ENCODE peak calls at places on chromosomes 13 and 19, in eight cellular contexts. One of them, this sample, is unnamed.

GRCh38 chr13:111916201-111916600 is 150.7 kb upstream of the SOX1 start:
- DNase-seq in left ventricle myocardium superior: no peak
- DNase-seq in Ammon's horn: no peak
- DNase-seq in activated CD4-positive, alpha-beta T cell treated with anti-CD3 and anti-CD28 coated beads, Interleukin-2, amount 10 ng/mL, durations not matched to agents 7 days and 5 days: no peak
- DNase-seq in fibroblast of lung: no peak
- DNase-seq in H1: no peak
- DNase-seq in SW 1271: no peak
- DNase-seq in AG10803: no peak
- DNase-seq in this sample: no peak

GRCh38 chr13:110308377-110309158 is 1.5 kb downstream of the COL4A2 start:
- DNase-seq in left ventricle myocardium superior: no peak
- DNase-seq in Ammon's horn: no peak
- DNase-seq in activated CD4-positive, alpha-beta T cell treated with anti-CD3 and anti-CD28 coated beads, Interleukin-2, amount 10 ng/mL, durations not matched to agents 7 days and 5 days: no peak
- DNase-seq in fibroblast of lung: peak
- DNase-seq in H1: no peak
- DNase-seq in SW 1271: no peak
- DNase-seq in AG10803: peak
- DNase-seq in this sample: no peak

GRCh38 chr19:38559428-38560401 is 58.0 kb downstream of the MAP4K1 start:
- DNase-seq in left ventricle myocardium superior: peak
- DNase-seq in Ammon's horn: no peak
- DNase-seq in activated CD4-positive, alpha-beta T cell treated with anti-CD3 and anti-CD28 coated beads, Interleukin-2, amount 10 ng/mL, durations not matched to agents 7 days and 5 days: peak
- DNase-seq in fibroblast of lung: peak
- DNase-seq in H1: no peak
- DNase-seq in SW 1271: no peak
- DNase-seq in AG10803: peak
- DNase-seq in this sample: peak

GRCh38 chr19:44869728-44870470 is 21.2 kb upstream of the TOMM40 start:
- DNase-seq in left ventricle myocardium superior: no peak
- DNase-seq in Ammon's horn: peak
- DNase-seq in activated CD4-positive, alpha-beta T cell treated with anti-CD3 and anti-CD28 coated beads, Interleukin-2, amount 10 ng/mL, durations not matched to agents 7 days and 5 days: no peak
- DNase-seq in fibroblast of lung: peak
- DNase-seq in H1: no peak
- DNase-seq in SW 1271: no peak
- DNase-seq in AG10803: no peak
- DNase-seq in this sample: peak

GRCh38 chr13:95185851-95186250 is 115.4 kb downstream of the ABCC4 start:
- DNase-seq in left ventricle myocardium superior: no peak
- DNase-seq in Ammon's horn: peak
- DNase-seq in activated CD4-positive, alpha-beta T cell treated with anti-CD3 and anti-CD28 coated beads, Interleukin-2, amount 10 ng/mL, durations not matched to agents 7 days and 5 days: peak
- DNase-seq in fibroblast of lung: no peak
- DNase-seq in H1: no peak
- DNase-seq in SW 1271: no peak
- DNase-seq in AG10803: no peak
- DNase-seq in this sample: no peak

GRCh38 chr13:109271061-109271460 is 515.3 kb downstream of the IRS2 start:
- DNase-seq in left ventricle myocardium superior: no peak
- DNase-seq in Ammon's horn: no peak
- DNase-seq in activated CD4-positive, alpha-beta T cell treated with anti-CD3 and anti-CD28 coated beads, Interleukin-2, amount 10 ng/mL, durations not matched to agents 7 days and 5 days: no peak
- DNase-seq in fibroblast of lung: no peak
- DNase-seq in H1: no peak
- DNase-seq in SW 1271: no peak
- DNase-seq in AG10803: peak
- DNase-seq in this sample: no peak

GRCh38 chr19:33434090-33434885 is 60.8 kb downstream of the CEBPG start:
- DNase-seq in left ventricle myocardium superior: peak
- DNase-seq in Ammon's horn: no peak
- DNase-seq in activated CD4-positive, alpha-beta T cell treated with anti-CD3 and anti-CD28 coated beads, Interleukin-2, amount 10 ng/mL, durations not matched to agents 7 days and 5 days: no peak
- DNase-seq in fibroblast of lung: no peak
- DNase-seq in H1: no peak
- DNase-seq in SW 1271: no peak
- DNase-seq in AG10803: no peak
- DNase-seq in this sample: no peak

GRCh38 chr19:13156968-13157882 is 7.0 kb downstream of the IER2 start:
- DNase-seq in left ventricle myocardium superior: no peak
- DNase-seq in Ammon's horn: no peak
- DNase-seq in activated CD4-positive, alpha-beta T cell treated with anti-CD3 and anti-CD28 coated beads, Interleukin-2, amount 10 ng/mL, durations not matched to agents 7 days and 5 days: peak
- DNase-seq in fibroblast of lung: no peak
- DNase-seq in H1: no peak
- DNase-seq in SW 1271: no peak
- DNase-seq in AG10803: no peak
- DNase-seq in this sample: no peak

GRCh38 chr13:48400090-48400694 is 12.7 kb downstream of the LPAR6 start:
- DNase-seq in left ventricle myocardium superior: no peak
- DNase-seq in Ammon's horn: no peak
- DNase-seq in activated CD4-positive, alpha-beta T cell treated with anti-CD3 and anti-CD28 coated beads, Interleukin-2, amount 10 ng/mL, durations not matched to agents 7 days and 5 days: no peak
- DNase-seq in fibroblast of lung: peak
- DNase-seq in H1: no peak
- DNase-seq in SW 1271: peak
- DNase-seq in AG10803: peak
- DNase-seq in this sample: no peak

GRCh38 chr19:10828981-10829821 is 6.8 kb downstream of the TMED1 start:
- DNase-seq in left ventricle myocardium superior: peak
- DNase-seq in Ammon's horn: no peak
- DNase-seq in activated CD4-positive, alpha-beta T cell treated with anti-CD3 and anti-CD28 coated beads, Interleukin-2, amount 10 ng/mL, durations not matched to agents 7 days and 5 days: no peak
- DNase-seq in fibroblast of lung: no peak
- DNase-seq in H1: no peak
- DNase-seq in SW 1271: no peak
- DNase-seq in AG10803: no peak
- DNase-seq in this sample: no peak

GRCh38 chr19:31350033-31350692 is 927 bp upstream of the TSHZ3 start:
- DNase-seq in left ventricle myocardium superior: peak
- DNase-seq in Ammon's horn: no peak
- DNase-seq in activated CD4-positive, alpha-beta T cell treated with anti-CD3 and anti-CD28 coated beads, Interleukin-2, amount 10 ng/mL, durations not matched to agents 7 days and 5 days: no peak
- DNase-seq in fibroblast of lung: no peak
- DNase-seq in H1: no peak
- DNase-seq in SW 1271: peak
- DNase-seq in AG10803: peak
- DNase-seq in this sample: peak

GRCh38 chr19:38079926-38080380 is 144.1 kb downstream of the DPF1 start:
- DNase-seq in left ventricle myocardium superior: no peak
- DNase-seq in Ammon's horn: peak
- DNase-seq in activated CD4-positive, alpha-beta T cell treated with anti-CD3 and anti-CD28 coated beads, Interleukin-2, amount 10 ng/mL, durations not matched to agents 7 days and 5 days: no peak
- DNase-seq in fibroblast of lung: peak
- DNase-seq in H1: no peak
- DNase-seq in SW 1271: peak
- DNase-seq in AG10803: peak
- DNase-seq in this sample: peak

GRCh38 chr19:33876619-33877018 is 79.9 kb downstream of the KCTD15 start:
- DNase-seq in left ventricle myocardium superior: no peak
- DNase-seq in Ammon's horn: no peak
- DNase-seq in activated CD4-positive, alpha-beta T cell treated with anti-CD3 and anti-CD28 coated beads, Interleukin-2, amount 10 ng/mL, durations not matched to agents 7 days and 5 days: no peak
- DNase-seq in fibroblast of lung: no peak
- DNase-seq in H1: no peak
- DNase-seq in SW 1271: no peak
- DNase-seq in AG10803: no peak
- DNase-seq in this sample: no peak

GRCh38 chr13:46210362-46211083 is 1.2 kb upstream of the LRRC63 start:
- DNase-seq in left ventricle myocardium superior: no peak
- DNase-seq in Ammon's horn: no peak
- DNase-seq in activated CD4-positive, alpha-beta T cell treated with anti-CD3 and anti-CD28 coated beads, Interleukin-2, amount 10 ng/mL, durations not matched to agents 7 days and 5 days: no peak
- DNase-seq in fibroblast of lung: no peak
- DNase-seq in H1: no peak
- DNase-seq in SW 1271: no peak
- DNase-seq in AG10803: no peak
- DNase-seq in this sample: no peak

GRCh38 chr13:84649853-84650252 is 767.6 kb upstream of the SLITRK1 start:
- DNase-seq in left ventricle myocardium superior: no peak
- DNase-seq in Ammon's horn: no peak
- DNase-seq in activated CD4-positive, alpha-beta T cell treated with anti-CD3 and anti-CD28 coated beads, Interleukin-2, amount 10 ng/mL, durations not matched to agents 7 days and 5 days: no peak
- DNase-seq in fibroblast of lung: peak
- DNase-seq in H1: no peak
- DNase-seq in SW 1271: peak
- DNase-seq in AG10803: peak
- DNase-seq in this sample: peak